ENCODE peak calls at places on chromosomes 12 and 14, in eight cellular contexts. Q is tibial artery, E is fibroblast of lung, I is sigmoid colon, K is RWPE2, A is pancreas, N is HepG2, M is body of pancreas. V is an unnamed sample. For H3K27me3 and H3K36me3, the result is how much of the 10 kb centered on the place peaks cover.

GRCh38 chr12:32455607-32456063 is 56.3 kb downstream of the FGD4 start:
- DNase-seq in Q (no peak), E (peak), I (no peak), K (no peak), A (no peak), N (peak), M (no peak), V (no peak)

GRCh38 chr12:49949124-49949845 is 1.3 kb upstream of the AQP2 start:
- DNase-seq in Q (no peak), E (no peak), I (no peak), K (peak), A (no peak), N (no peak), M (no peak), V (no peak)

GRCh38 chr14:23379331-23380196 is 2.7 kb downstream of the CMTM5 start:
- DNase-seq in Q (no peak), E (peak), I (no peak), K (peak), A (peak), N (peak), M (peak), V (peak)

GRCh38 chr14:35366048-35366428 is 38.5 kb downstream of the NFKBIA start:
- DNase-seq in Q (peak), E (peak), I (no peak), K (no peak), A (no peak), N (no peak), M (no peak), V (no peak)

GRCh38 chr12:85627584-85627983 is 208.6 kb downstream of the RASSF9 start:
- DNase-seq in Q (no peak), E (peak), I (no peak), K (no peak), A (no peak), N (no peak), M (no peak), V (no peak)

GRCh38 chr12:131736807-131737484 is 26.1 kb downstream of the SFSWAP start:
- DNase-seq in Q (no peak), E (peak), I (no peak), K (peak), A (no peak), N (no peak), M (no peak), V (no peak)

GRCh38 chr12:121805800-121806555 is 2.2 kb downstream of the SETD1B start:
- DNase-seq in Q (no peak), E (no peak), I (no peak), K (peak), A (no peak), N (no peak), M (no peak), V (no peak)

GRCh38 chr14:88039197-88039596 is 34.3 kb downstream of the GPR65 start:
- DNase-seq in Q (no peak), E (no peak), I (no peak), K (no peak), A (no peak), N (no peak), M (no peak), V (no peak)

GRCh38 chr14:103301512-103302197 is 32.4 kb upstream of the EIF5 start:
- DNase-seq in Q (peak), E (no peak), I (no peak), K (no peak), A (no peak), N (no peak), M (no peak), V (no peak)

GRCh38 chr12:85641796-85642195 is 194.4 kb downstream of the RASSF9 start:
- DNase-seq in Q (no peak), E (no peak), I (no peak), K (no peak), A (no peak), N (no peak), M (no peak), V (no peak)

GRCh38 chr12:54259194-54260011 is 20.5 kb downstream of the CBX5 start:
- DNase-seq in Q (peak), E (peak), I (peak), K (peak), A (peak), N (no peak), M (peak), V (peak)

GRCh38 chr14:94288610-94289465 is 4.2 kb downstream of the SERPINA10 start:
- DNase-seq in Q (no peak), E (no peak), I (no peak), K (no peak), A (no peak), N (no peak), M (no peak), V (no peak)

GRCh38 chr14:61628192-61628591 is 67.1 kb upstream of the HIF1A start:
- DNase-seq in Q (no peak), E (no peak), I (no peak), K (no peak), A (no peak), N (no peak), M (no peak), V (no peak)

GRCh38 chr14:37369446-37369845 is 171.7 kb downstream of the MIPOL1 start:
- DNase-seq in Q (no peak), E (no peak), I (no peak), K (no peak), A (no peak), N (peak), M (no peak), V (no peak)

GRCh38 chr14:104933721-104934379 is 9.2 kb downstream of the PLD4 start:
- DNase-seq in Q (peak), E (no peak), I (peak), K (peak), A (no peak), N (no peak), M (peak), V (no peak)

GRCh38 chr14:101402936-101403660 is 158.2 kb upstream of the DIO3 start:
- DNase-seq in Q (no peak), E (peak), I (no peak), K (no peak), A (no peak), N (no peak), M (no peak), V (no peak)

GRCh38 chr12:28184378-28184777 is 5.9 kb upstream of the CCDC91 start:
- DNase-seq in Q (no peak), E (no peak), I (no peak), K (no peak), A (no peak), N (no peak), M (no peak), V (no peak)

GRCh38 chr12:122729583-122730214 is 945 bp downstream of the HCAR1 start:
- DNase-seq in Q (no peak), E (no peak), I (no peak), K (no peak), A (no peak), N (no peak), M (no peak), V (no peak)

GRCh38 chr12:123129651-123130050 is 21.2 kb downstream of the PITPNM2 start:
- DNase-seq in Q (no peak), E (no peak), I (no peak), K (no peak), A (no peak), N (no peak), M (no peak), V (no peak)

GRCh38 chr12:122840580-122841513 is 5.6 kb downstream of the HIP1R start:
- DNase-seq in Q (no peak), E (no peak), I (no peak), K (peak), A (no peak), N (no peak), M (no peak), V (no peak)

GRCh38 chr14:64082837-64083236 is 211.3 kb downstream of the ESR2 start:
- DNase-seq in Q (peak), E (peak), I (no peak), K (no peak), A (no peak), N (no peak), M (no peak), V (no peak)

GRCh38 chr14:103711516-103712431 is 3.5 kb downstream of the XRCC3 start:
- DNase-seq in Q (peak), E (no peak), I (peak), K (peak), A (no peak), N (no peak), M (peak), V (no peak)

GRCh38 chr14:72980863-72981262 is 46.0 kb downstream of the ZFYVE1 start:
- DNase-seq in Q (no peak), E (no peak), I (peak), K (no peak), A (no peak), N (no peak), M (no peak), V (no peak)

GRCh38 chr12:132395908-132396305 is 66.5 kb upstream of the GALNT9 start:
- DNase-seq in Q (peak), E (no peak), I (peak), K (peak), A (no peak), N (no peak), M (no peak), V (no peak)

GRCh38 chr12:113231275-113232231 is 10.3 kb downstream of the TPCN1 start:
- DNase-seq in Q (peak), E (peak), I (peak), K (no peak), A (no peak), N (peak), M (peak), V (no peak)

GRCh38 chr14:52033131-52033642 is 35.7 kb downstream of the NID2 start:
- DNase-seq in Q (no peak), E (no peak), I (no peak), K (no peak), A (no peak), N (no peak), M (peak), V (no peak)

GRCh38 chr12:128783129-128783574 is 40.6 kb downstream of the SLC15A4 start:
- DNase-seq in Q (no peak), E (no peak), I (peak), K (no peak), A (no peak), N (no peak), M (no peak), V (no peak)

GRCh38 chr12:77830502-77830901 is at the start of gene NAV3:
- DNase-seq in Q (no peak), E (peak), I (no peak), K (no peak), A (no peak), N (no peak), M (no peak), V (no peak)

GRCh38 chr12:26219736-26220135 is 24.4 kb downstream of the SSPN start:
- DNase-seq in Q (no peak), E (no peak), I (no peak), K (no peak), A (no peak), N (no peak), M (no peak), V (no peak)

GRCh38 chr12:8948711-8949524 is 527 bp downstream of the M6PR start:
- DNase-seq in Q (no peak), E (peak), I (no peak), K (no peak), A (peak), N (peak), M (no peak), V (no peak)

GRCh38 chr12:24111101-24111500 is 161.6 kb upstream of the SOX5 start:
- DNase-seq in Q (no peak), E (peak), I (no peak), K (no peak), A (no peak), N (no peak), M (no peak), V (no peak)

GRCh38 chr12:24561882-24562760 is 386.8 kb downstream of the BCAT1 start:
- DNase-seq in Q (peak), E (peak), I (peak), K (no peak), A (peak), N (no peak), M (peak), V (peak)

GRCh38 chr12:11500222-11500860 is 105.0 kb upstream of the PRB2 start:
- DNase-seq in Q (peak), E (peak), I (peak), K (peak), A (peak), N (peak), M (peak), V (peak)

GRCh38 chr12:91893476-91893875 is 252.2 kb downstream of the BTG1 start:
- DNase-seq in Q (no peak), E (no peak), I (no peak), K (no peak), A (no peak), N (no peak), M (no peak), V (no peak)

GRCh38 chr14:105126970-105127307 is 41.6 kb downstream of the JAG2 start:
- DNase-seq in Q (peak), E (no peak), I (no peak), K (no peak), A (no peak), N (no peak), M (no peak), V (no peak)

GRCh38 chr12:78155546-78155945 is 324.9 kb downstream of the NAV3 start:
- DNase-seq in Q (no peak), E (no peak), I (no peak), K (no peak), A (no peak), N (no peak), M (no peak), V (no peak)

GRCh38 chr12:96368233-96368632 is 32.0 kb downstream of the CDK17 start:
- DNase-seq in Q (no peak), E (peak), I (no peak), K (no peak), A (no peak), N (no peak), M (peak), V (no peak)

DNA sequence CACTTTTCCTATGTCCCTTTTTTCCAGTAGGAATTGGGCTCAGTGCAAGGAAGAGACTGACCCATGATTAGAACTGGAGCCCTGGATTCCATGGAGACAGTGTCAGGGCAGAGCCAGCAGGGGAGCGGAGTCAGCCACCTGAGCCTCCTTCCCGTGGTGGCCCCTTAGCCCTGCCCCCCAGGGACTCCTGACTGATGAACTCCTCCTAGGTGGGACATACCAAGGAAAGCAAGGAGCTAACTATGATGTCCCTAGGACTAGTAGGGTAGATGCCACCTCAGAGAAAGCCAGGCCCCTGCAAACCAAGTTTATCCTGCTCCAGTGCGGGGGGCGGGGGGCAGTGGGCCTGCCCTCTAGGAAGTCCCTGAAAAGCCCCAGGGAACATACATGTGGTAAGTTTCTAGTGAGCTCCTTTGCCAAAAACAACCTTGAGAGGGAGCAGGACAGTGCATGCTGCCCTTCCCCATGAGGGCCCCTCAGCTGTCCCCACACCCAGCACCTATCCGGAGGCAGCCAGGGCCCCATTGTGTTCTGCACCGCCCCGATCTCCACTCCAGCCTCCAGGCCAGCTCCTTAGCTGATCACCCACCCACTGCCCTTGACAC is 6.2 kb upstream of the COL2A1 start:
- DNase-seq in Q (no peak), E (no peak), I (no peak), K (no peak), A (no peak), N (no peak), M (no peak), V (no peak)
- H3K27me3 ChIP-seq in Q (under half), E (under half), I (under half), K (under half), A (under half), N (under half), M (under half), V (under half)

DNA sequence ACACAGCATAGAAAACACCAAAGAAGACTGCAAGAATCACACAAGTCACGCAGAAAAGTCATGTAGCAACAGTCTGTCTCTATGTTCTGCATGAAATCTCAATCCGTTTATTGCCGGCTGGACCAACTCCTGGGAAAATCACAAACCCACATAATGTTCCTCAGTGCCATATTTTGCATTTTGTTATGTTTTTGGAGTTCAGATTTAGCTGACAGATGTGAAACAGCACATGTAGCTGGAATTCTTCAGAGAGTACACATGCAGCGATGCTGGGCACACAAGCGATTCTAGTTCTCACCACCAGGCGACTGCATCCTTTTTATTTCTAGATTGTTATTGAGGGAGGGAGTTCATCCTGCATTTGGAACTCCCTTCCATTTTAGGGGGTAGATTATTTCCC is 193.2 kb downstream of the APAF1 start:
- DNase-seq in Q (no peak), E (peak), I (no peak), K (no peak), A (no peak), N (no peak), M (no peak), V (no peak)
- TF ChIP-seq CTCF in Q (peak), E (peak), I (no peak), K (no peak), A (no peak), N (no peak), M (peak), V (no peak)

DNA sequence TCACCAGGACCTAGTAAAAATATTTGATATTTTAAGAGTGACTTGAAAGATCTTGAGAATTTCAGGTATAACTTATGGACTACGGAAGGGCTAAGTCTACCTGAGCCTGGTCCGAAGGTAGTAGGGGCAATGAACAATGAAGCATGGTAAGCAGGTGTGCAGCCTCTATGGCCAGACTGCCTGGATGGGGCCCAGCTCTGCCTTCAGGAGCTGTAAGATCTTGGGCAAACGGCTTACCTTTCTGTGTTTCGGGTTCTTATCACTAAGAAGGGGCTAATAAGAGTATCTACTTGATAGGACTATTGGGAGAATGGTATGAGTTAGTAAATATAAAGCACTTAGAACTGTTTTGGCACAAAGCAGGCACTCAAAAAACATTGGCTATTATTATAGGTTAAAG is 19.1 kb upstream of the WASHC3 start:
- DNase-seq in Q (no peak), E (no peak), I (no peak), K (no peak), A (no peak), N (no peak), M (no peak), V (no peak)
- H3K36me3 ChIP-seq in Q (under half), E (under half), I (under half), K (half or more), A (under half), N (under half), M (under half), V (under half)

DNA sequence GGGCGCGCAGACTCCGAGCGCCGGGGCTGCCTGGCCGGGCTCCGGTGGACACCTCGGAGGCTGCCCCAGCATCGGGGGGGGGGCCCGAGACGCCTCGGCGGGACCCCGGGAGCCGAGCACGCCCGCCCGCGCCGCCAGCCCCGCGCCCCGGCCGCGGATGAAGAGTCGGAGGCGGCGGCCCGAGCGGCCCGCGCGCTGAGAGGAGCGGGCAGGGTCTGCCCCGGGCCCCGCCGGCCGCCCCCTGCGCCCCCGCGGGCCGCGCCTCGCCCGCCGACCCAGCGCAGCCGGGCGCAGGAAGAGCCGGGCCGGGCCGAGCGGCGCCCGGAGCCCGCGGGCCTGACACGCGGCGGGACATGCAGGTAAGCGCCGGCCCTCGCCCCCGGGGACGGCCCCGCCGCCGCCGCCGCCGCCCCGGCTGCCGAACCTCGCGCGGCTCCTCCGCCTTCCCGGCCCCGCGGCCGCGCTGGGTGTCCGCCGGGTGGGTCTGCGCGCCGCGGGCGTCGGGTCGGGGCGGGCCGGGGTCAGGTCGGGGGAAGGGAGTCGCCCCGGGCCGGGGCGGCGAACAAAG is 63.7 kb downstream of the FBXL14 start:
- DNase-seq in Q (peak), E (no peak), I (no peak), K (no peak), A (no peak), N (no peak), M (no peak), V (no peak)
- H3K27me3 ChIP-seq in Q (under half), E (under half), I (under half), K (under half), A (under half), N (under half), M (under half), V (under half)

GRCh38 chr14:90331497-90332270 is at the start of gene NRDE2:
- DNase-seq in Q (peak), E (peak), I (peak), K (peak), A (peak), N (peak), M (peak), V (peak)
- TF ChIP-seq CTCF in Q (no peak), E (no peak), I (no peak), K (peak), A (no peak), N (peak), M (no peak), V (no peak)

GRCh38 chr12:304815-305214 is 42.2 kb upstream of the SLC6A13 start:
- DNase-seq in Q (no peak), E (peak), I (no peak), K (no peak), A (no peak), N (no peak), M (no peak), V (no peak)

GRCh38 chr12:307406-307805 is 44.8 kb upstream of the SLC6A13 start:
- DNase-seq in Q (no peak), E (no peak), I (no peak), K (no peak), A (no peak), N (no peak), M (no peak), V (no peak)

GRCh38 chr12:308511-308910 is 45.9 kb upstream of the SLC6A13 start:
- DNase-seq in Q (no peak), E (no peak), I (no peak), K (no peak), A (no peak), N (no peak), M (no peak), V (no peak)
- H3K36me3 ChIP-seq in Q (half or more), E (under half), I (half or more), K (half or more), A (under half), N (half or more), M (under half), V (under half)

DNA sequence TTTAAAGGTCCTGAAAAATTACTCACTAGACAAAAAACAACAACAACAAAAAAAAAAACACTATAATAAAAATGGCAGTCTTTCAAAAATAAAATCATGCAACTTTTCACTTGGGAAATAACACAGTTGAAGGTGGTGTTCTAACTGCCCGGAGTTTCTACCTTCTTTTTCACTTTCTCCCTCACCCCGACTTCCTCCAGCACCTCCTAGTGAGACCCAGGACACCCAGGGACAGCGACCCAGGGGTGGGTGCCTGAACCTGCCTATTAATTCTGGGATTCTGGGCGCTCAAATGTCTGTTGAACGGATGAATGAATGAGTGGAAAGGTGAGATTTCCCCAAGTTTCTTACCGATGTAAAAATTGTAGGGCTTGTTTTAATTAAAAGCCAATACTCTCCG is 2.0 kb upstream of the FZD10 start:
- DNase-seq in Q (peak), E (no peak), I (no peak), K (no peak), A (no peak), N (no peak), M (no peak), V (no peak)
- H3K27me3 ChIP-seq in Q (under half), E (under half), I (under half), K (under half), A (under half), N (under half), M (under half), V (under half)

GRCh38 chr12:127690161-127690560 is 576.8 kb upstream of the TMEM132C start:
- DNase-seq in Q (no peak), E (no peak), I (no peak), K (no peak), A (no peak), N (no peak), M (no peak), V (no peak)
- TF ChIP-seq CTCF in Q (no peak), E (peak), I (no peak), K (peak), A (no peak), N (peak), M (no peak), V (no peak)

GRCh38 chr12:130673036-130673705 is 42.9 kb downstream of the RIMBP2 start:
- DNase-seq in Q (no peak), E (no peak), I (no peak), K (no peak), A (no peak), N (no peak), M (no peak), V (no peak)
- H3K36me3 ChIP-seq in Q (under half), E (under half), I (under half), K (under half), A (under half), N (under half), M (under half), V (under half)